ENCODE peak calls at places on chromosomes 6 and 20, in four cellular contexts. W, Q, E and G are unnamed samples.

GRCh38 chr6:156996265-156996664 is 219.1 kb downstream of the ARID1B start:
- DNase-seq in W (no peak), Q (no peak), E (no peak), G (no peak)

GRCh38 chr6:31888281-31889258 is 8.9 kb downstream of the EHMT2 start:
- DNase-seq in W (no peak), Q (peak; percentile 56), E (peak; percentile 59), G (no peak)

GRCh38 chr6:159941286-159942113 is 27.4 kb upstream of the IGF2R start:
- DNase-seq in W (no peak), Q (no peak), E (no peak), G (no peak)

GRCh38 chr6:113588646-113589045 is 268.5 kb upstream of the MARCKS start:
- DNase-seq in W (no peak), Q (no peak), E (no peak), G (no peak)

GRCh38 chr6:30814137-30815084 is 69.9 kb upstream of the DDR1 start:
- DNase-seq in W (no peak), Q (peak; percentile 26), E (peak; percentile 38), G (no peak)

GRCh38 chr6:151242420-151242841 is 2.7 kb downstream of the AKAP12 start:
- DNase-seq in W (no peak), Q (no peak), E (no peak), G (peak; percentile 46)

GRCh38 chr6:3383525-3383924 is 73.3 kb downstream of the SLC22A23 start:
- DNase-seq in W (no peak), Q (peak; percentile 74), E (no peak), G (no peak)

GRCh38 chr6:29504961-29505360 is 17.2 kb upstream of the MAS1L start:
- DNase-seq in W (no peak), Q (no peak), E (no peak), G (no peak)

GRCh38 chr6:30752164-30752927 is 8.0 kb upstream of the IER3 start:
- DNase-seq in W (peak; percentile 41), Q (peak; percentile 78), E (no peak), G (peak; percentile 91)

GRCh38 chr6:24016286-24016685 is 109.7 kb upstream of the NRSN1 start:
- DNase-seq in W (no peak), Q (no peak), E (no peak), G (no peak)

GRCh38 chr6:85498596-85499258 is 48.8 kb downstream of the NT5E start:
- DNase-seq in W (no peak), Q (no peak), E (no peak), G (no peak)

GRCh38 chr20:38109657-38110524 is 55.2 kb downstream of the TGM2 start:
- DNase-seq in W (no peak), Q (peak; percentile 51), E (no peak), G (peak; percentile 52)